ENCODE peak calls at places on chromosome 18, in six cellular contexts. O, H, Z, N, P and E are unnamed samples.

GRCh38 chr18:77086034-77086433 is 46.5 kb downstream of the MBP start:
- DNase-seq in N (no peak), H (no peak), Z (no peak), O (no peak), P (peak), E (peak)

GRCh38 chr18:55189972-55190371 is 230.7 kb upstream of the CCDC68 start:
- DNase-seq in O (no peak), N (no peak), H (no peak), P (no peak), Z (no peak), E (no peak)

GRCh38 chr18:69880083-69880482 is 67.6 kb downstream of the CD226 start:
- DNase-seq in O (no peak), N (no peak), Z (no peak), H (no peak), P (no peak), E (no peak)

GRCh38 chr18:13447621-13448020 is 229.1 kb downstream of the LDLRAD4 start:
- DNase-seq in O (peak), N (peak), P (no peak), Z (peak), H (no peak), E (peak)

GRCh38 chr18:32261003-32261402 is 71.2 kb downstream of the MEP1B start:
- DNase-seq in Z (no peak), N (no peak), P (no peak), H (no peak), O (no peak), E (no peak)

GRCh38 chr18:22033085-22033484 is 136.3 kb upstream of the GATA6 start:
- DNase-seq in P (no peak), H (no peak), Z (no peak), O (no peak), N (no peak), E (no peak)

GRCh38 chr18:73645175-73645715 is 502.4 kb downstream of the FBXO15 start:
- DNase-seq in H (no peak), O (no peak), N (no peak), P (peak), Z (no peak), E (peak)

GRCh38 chr18:62754026-62754425 is 38.7 kb downstream of the PHLPP1 start:
- DNase-seq in Z (no peak), O (no peak), H (no peak), P (no peak), N (no peak), E (no peak)

GRCh38 chr18:29840101-29840500 is 1202.4 kb downstream of the DSC3 start:
- DNase-seq in N (peak), O (no peak), Z (no peak), P (peak), H (no peak), E (peak)

GRCh38 chr18:4351005-4351404 is 104.1 kb downstream of the DLGAP1 start:
- DNase-seq in P (no peak), H (no peak), N (no peak), Z (no peak), O (no peak), E (no peak)

GRCh38 chr18:23239885-23240608 is 104.8 kb downstream of the CABLES1 start:
- DNase-seq in O (no peak), Z (no peak), H (no peak), P (no peak), N (no peak), E (no peak)

GRCh38 chr18:26764584-26764983 is 100.9 kb downstream of the AQP4 start:
- DNase-seq in N (no peak), H (no peak), P (no peak), Z (no peak), O (no peak), E (no peak)

GRCh38 chr18:5620284-5620683 is 76.5 kb upstream of the EPB41L3 start:
- DNase-seq in N (no peak), Z (no peak), O (no peak), H (no peak), P (peak), E (no peak)

GRCh38 chr18:21458322-21458721 is 142.2 kb downstream of the ESCO1 start:
- DNase-seq in O (no peak), H (no peak), Z (no peak), P (no peak), N (no peak), E (no peak)

GRCh38 chr18:51133580-51134160 is 63.8 kb downstream of the MEX3C start:
- DNase-seq in P (no peak), N (no peak), Z (no peak), O (no peak), H (no peak), E (no peak)

GRCh38 chr18:70419526-70419925 is 130.7 kb downstream of the SOCS6 start:
- DNase-seq in O (no peak), P (peak), N (peak), Z (no peak), H (no peak), E (no peak)

GRCh38 chr18:24669502-24669901 is 209.1 kb downstream of the HRH4 start:
- DNase-seq in N (no peak), H (no peak), Z (no peak), P (no peak), O (no peak), E (no peak)

GRCh38 chr18:74546751-74547530 is 12.6 kb downstream of the CNDP1 start:
- DNase-seq in N (peak), O (no peak), Z (no peak), P (peak), H (no peak), E (peak)

GRCh38 chr18:45285251-45285650 is 330.0 kb upstream of the SLC14A2 start:
- DNase-seq in P (no peak), H (no peak), O (no peak), N (no peak), Z (no peak), E (no peak)